ENCODE peak calls at places on chromosomes 5 and 9, in nine cellular contexts. One of them, this sample, is unnamed.
A peak's percentile ranks its signal among the peaks of the same experiment; 100 is the strongest.

GRCh38 chr9:115211413-115212204 is 93.7 kb upstream of the TNC start:
- DNase-seq in astrocyte of the spinal cord: peak; percentile 86
- DNase-seq in tibial nerve: no peak
- DNase-seq in body of pancreas: no peak
- DNase-seq in psoas muscle: no peak
- DNase-seq in tibial artery: no peak
- DNase-seq in Peyer's patch: no peak
- DNase-seq in SK-N-SH: no peak
- DNase-seq in neuronal stem cell: no peak
- DNase-seq in this sample: no peak

GRCh38 chr9:92976436-92976835 is 29.1 kb downstream of the FGD3 start:
- DNase-seq in SK-N-SH: no peak
- DNase-seq in astrocyte of the spinal cord: no peak
- DNase-seq in tibial artery: no peak
- DNase-seq in neuronal stem cell: no peak
- DNase-seq in body of pancreas: no peak
- DNase-seq in Peyer's patch: peak; percentile 25
- DNase-seq in tibial nerve: no peak
- DNase-seq in psoas muscle: no peak
- DNase-seq in this sample: peak; percentile 1

GRCh38 chr5:36950586-36951457 is 74.3 kb downstream of the NIPBL start:
- DNase-seq in neuronal stem cell: no peak
- DNase-seq in Peyer's patch: no peak
- DNase-seq in psoas muscle: no peak
- DNase-seq in SK-N-SH: no peak
- DNase-seq in tibial nerve: no peak
- DNase-seq in astrocyte of the spinal cord: peak; percentile 53
- DNase-seq in tibial artery: no peak
- DNase-seq in body of pancreas: no peak
- DNase-seq in this sample: no peak

GRCh38 chr5:176803943-176804498 is 6.3 kb upstream of the UNC5A start:
- DNase-seq in astrocyte of the spinal cord: peak; percentile 31
- DNase-seq in psoas muscle: no peak
- DNase-seq in Peyer's patch: no peak
- DNase-seq in SK-N-SH: no peak
- DNase-seq in tibial artery: no peak
- DNase-seq in neuronal stem cell: peak; percentile 79
- DNase-seq in body of pancreas: no peak
- DNase-seq in tibial nerve: no peak
- DNase-seq in this sample: no peak

GRCh38 chr9:118643118-118643517 is 726.1 kb downstream of the BRINP1 start:
- DNase-seq in tibial nerve: no peak
- DNase-seq in SK-N-SH: no peak
- DNase-seq in psoas muscle: no peak
- DNase-seq in Peyer's patch: no peak
- DNase-seq in tibial artery: no peak
- DNase-seq in neuronal stem cell: peak; percentile 8
- DNase-seq in astrocyte of the spinal cord: peak; percentile 56
- DNase-seq in body of pancreas: peak; percentile 44
- DNase-seq in this sample: no peak

GRCh38 chr9:133371261-133371711 is 4.6 kb downstream of the SURF4 start:
- DNase-seq in tibial nerve: no peak
- DNase-seq in body of pancreas: no peak
- DNase-seq in Peyer's patch: peak; percentile 59
- DNase-seq in tibial artery: no peak
- DNase-seq in neuronal stem cell: no peak
- DNase-seq in SK-N-SH: no peak
- DNase-seq in psoas muscle: no peak
- DNase-seq in astrocyte of the spinal cord: peak; percentile 22
- DNase-seq in this sample: no peak

GRCh38 chr5:139795074-139796001 is at the start of gene PSD2:
- DNase-seq in psoas muscle: no peak
- DNase-seq in neuronal stem cell: peak; percentile 32
- DNase-seq in SK-N-SH: peak; percentile 89
- DNase-seq in tibial nerve: no peak
- DNase-seq in Peyer's patch: no peak
- DNase-seq in astrocyte of the spinal cord: no peak
- DNase-seq in body of pancreas: peak; percentile 46
- DNase-seq in tibial artery: no peak
- DNase-seq in this sample: no peak

GRCh38 chr9:98457696-98458370 is 202.4 kb upstream of the TBC1D2 start:
- DNase-seq in tibial artery: no peak
- DNase-seq in Peyer's patch: no peak
- DNase-seq in astrocyte of the spinal cord: no peak
- DNase-seq in psoas muscle: no peak
- DNase-seq in tibial nerve: no peak
- DNase-seq in neuronal stem cell: no peak
- DNase-seq in body of pancreas: no peak
- DNase-seq in SK-N-SH: no peak
- DNase-seq in this sample: no peak

GRCh38 chr9:757246-757881 is 84.1 kb upstream of the DMRT1 start:
- DNase-seq in psoas muscle: no peak
- DNase-seq in Peyer's patch: no peak
- DNase-seq in tibial nerve: no peak
- DNase-seq in neuronal stem cell: peak; percentile 18
- DNase-seq in astrocyte of the spinal cord: peak; percentile 60
- DNase-seq in tibial artery: no peak
- DNase-seq in body of pancreas: peak; percentile 50
- DNase-seq in SK-N-SH: peak; percentile 15
- DNase-seq in this sample: no peak

GRCh38 chr5:101543780-101544179 is 640.7 kb upstream of the ST8SIA4 start:
- DNase-seq in neuronal stem cell: no peak
- DNase-seq in body of pancreas: no peak
- DNase-seq in tibial nerve: no peak
- DNase-seq in tibial artery: no peak
- DNase-seq in astrocyte of the spinal cord: peak; percentile 15
- DNase-seq in Peyer's patch: no peak
- DNase-seq in SK-N-SH: no peak
- DNase-seq in psoas muscle: no peak
- DNase-seq in this sample: no peak

GRCh38 chr9:85900504-85901201 is 40.3 kb upstream of the NAA35 start:
- DNase-seq in neuronal stem cell: peak; percentile 15
- DNase-seq in astrocyte of the spinal cord: peak; percentile 29
- DNase-seq in psoas muscle: no peak
- DNase-seq in tibial nerve: no peak
- DNase-seq in tibial artery: no peak
- DNase-seq in SK-N-SH: peak; percentile 38
- DNase-seq in Peyer's patch: no peak
- DNase-seq in body of pancreas: no peak
- DNase-seq in this sample: no peak

GRCh38 chr5:96843140-96843539 is 33.2 kb upstream of the ERAP2 start:
- DNase-seq in tibial artery: no peak
- DNase-seq in psoas muscle: no peak
- DNase-seq in tibial nerve: no peak
- DNase-seq in neuronal stem cell: no peak
- DNase-seq in SK-N-SH: no peak
- DNase-seq in Peyer's patch: no peak
- DNase-seq in body of pancreas: no peak
- DNase-seq in astrocyte of the spinal cord: no peak
- DNase-seq in this sample: no peak

GRCh38 chr5:170565077-170565476 is 61.3 kb downstream of the KCNIP1 start:
- DNase-seq in SK-N-SH: no peak
- DNase-seq in body of pancreas: peak; percentile 18
- DNase-seq in psoas muscle: no peak
- DNase-seq in tibial nerve: no peak
- DNase-seq in astrocyte of the spinal cord: no peak
- DNase-seq in neuronal stem cell: no peak
- DNase-seq in tibial artery: no peak
- DNase-seq in Peyer's patch: no peak
- DNase-seq in this sample: no peak

GRCh38 chr5:370959-371810 is 49.7 kb downstream of the AHRR start:
- DNase-seq in neuronal stem cell: no peak
- DNase-seq in SK-N-SH: no peak
- DNase-seq in astrocyte of the spinal cord: no peak
- DNase-seq in psoas muscle: no peak
- DNase-seq in Peyer's patch: peak; percentile 39
- DNase-seq in tibial nerve: no peak
- DNase-seq in tibial artery: no peak
- DNase-seq in body of pancreas: peak; percentile 1
- DNase-seq in this sample: peak; percentile 34

DNA sequence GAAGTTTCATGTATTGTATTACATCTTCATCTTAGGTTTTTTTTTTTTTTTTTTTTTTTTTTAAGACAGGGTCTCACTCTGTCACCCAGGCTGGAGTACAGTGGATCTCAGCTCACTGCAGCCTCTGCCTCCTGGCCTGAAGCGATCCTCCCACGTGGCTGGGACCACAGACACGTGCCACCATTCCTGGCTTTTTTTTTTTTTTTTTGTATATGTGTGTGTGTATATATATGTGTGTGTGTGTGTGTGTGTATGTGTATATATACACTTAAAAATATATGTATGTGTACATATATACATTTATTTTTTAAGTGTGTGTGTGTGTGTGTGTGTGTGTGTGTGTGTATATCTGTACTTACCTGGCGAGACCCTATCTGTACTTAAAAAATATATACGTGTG is 6.6 kb downstream of the DMXL1 start:
- DNase-seq in SK-N-SH: no peak
- DNase-seq in tibial artery: no peak
- DNase-seq in tibial nerve: no peak
- DNase-seq in Peyer's patch: no peak
- DNase-seq in neuronal stem cell: no peak
- DNase-seq in body of pancreas: no peak
- DNase-seq in astrocyte of the spinal cord: no peak
- DNase-seq in psoas muscle: no peak
- DNase-seq in this sample: no peak
- H3K4me3 ChIP-seq in SK-N-SH: no peak overlapping the region
- H3K4me3 ChIP-seq in tibial artery: no peak overlapping the region
- H3K4me3 ChIP-seq in tibial nerve: no peak overlapping the region
- H3K4me3 ChIP-seq in Peyer's patch: no peak overlapping the region
- H3K4me3 ChIP-seq in neuronal stem cell: no peak overlapping the region
- H3K4me3 ChIP-seq in body of pancreas: no peak overlapping the region
- H3K4me3 ChIP-seq in astrocyte of the spinal cord: no peak overlapping the region
- H3K4me3 ChIP-seq in psoas muscle: no peak overlapping the region
- H3K4me3 ChIP-seq in this sample: no peak overlapping the region

DNA sequence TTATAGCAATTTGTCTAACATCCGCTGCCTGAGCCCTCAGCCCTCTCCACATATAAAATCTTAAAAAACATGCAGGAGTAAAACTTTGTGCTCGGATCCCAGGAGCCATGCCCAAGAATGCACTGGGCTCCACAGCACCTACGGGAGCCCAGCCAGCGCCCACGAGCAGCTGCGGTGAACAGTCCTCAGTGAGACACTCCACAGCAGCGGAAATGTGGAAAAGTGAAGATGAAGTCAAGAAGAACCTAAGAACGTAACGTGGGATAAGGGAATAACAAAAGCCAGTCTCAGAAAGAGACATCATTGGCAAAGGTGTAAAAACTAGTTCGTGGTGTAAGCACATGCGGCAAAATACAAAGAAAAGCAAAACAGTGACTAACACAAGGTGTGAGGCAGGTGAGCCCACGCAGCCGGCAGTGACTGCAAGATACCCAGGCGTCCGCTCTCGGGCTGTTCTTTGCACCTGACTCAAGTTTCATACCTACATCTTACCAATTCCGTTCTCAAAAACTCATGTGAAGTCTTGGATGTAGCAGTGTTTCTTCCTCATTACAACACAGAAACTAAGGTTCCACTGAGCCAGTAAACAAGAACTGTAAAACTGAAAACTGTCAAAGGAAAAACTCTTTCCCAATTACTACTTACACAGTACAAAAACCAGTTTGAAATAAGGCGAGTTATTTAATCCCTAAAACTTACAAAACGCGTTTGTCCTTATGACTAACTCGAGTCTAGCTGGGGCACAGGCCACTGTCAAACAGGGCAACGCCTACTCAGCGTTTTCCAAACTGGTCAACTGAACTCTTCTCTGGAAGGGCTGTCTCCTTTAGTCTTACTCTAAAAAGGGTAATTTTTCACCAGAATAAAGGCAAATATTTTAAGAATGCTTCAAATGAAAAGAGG is 1.7 kb downstream of the CAMSAP1 start:
- DNase-seq in neuronal stem cell: no peak
- DNase-seq in psoas muscle: no peak
- DNase-seq in SK-N-SH: no peak
- DNase-seq in body of pancreas: no peak
- DNase-seq in tibial nerve: no peak
- DNase-seq in tibial artery: no peak
- DNase-seq in Peyer's patch: no peak
- DNase-seq in astrocyte of the spinal cord: peak; percentile 38
- DNase-seq in this sample: no peak
- H3K4me3 ChIP-seq in neuronal stem cell: peak overlapping the region; percentile 93
- H3K4me3 ChIP-seq in psoas muscle: peak overlapping the region; percentile 81
- H3K4me3 ChIP-seq in SK-N-SH: peak overlapping the region; percentile 66
- H3K4me3 ChIP-seq in body of pancreas: peak overlapping the region; percentile 28
- H3K4me3 ChIP-seq in tibial nerve: peak overlapping the region; percentile 53
- H3K4me3 ChIP-seq in tibial artery: peak overlapping the region; percentile 91
- H3K4me3 ChIP-seq in Peyer's patch: peak overlapping the region; percentile 84
- H3K4me3 ChIP-seq in astrocyte of the spinal cord: peak overlapping the region; percentile 55
- H3K4me3 ChIP-seq in this sample: peak overlapping the region; percentile 94

GRCh38 chr5:152051499-152052454 is 127.1 kb upstream of the GLRA1 start:
- DNase-seq in astrocyte of the spinal cord: no peak
- DNase-seq in body of pancreas: no peak
- DNase-seq in SK-N-SH: no peak
- DNase-seq in tibial nerve: no peak
- DNase-seq in tibial artery: no peak
- DNase-seq in Peyer's patch: no peak
- DNase-seq in psoas muscle: no peak
- DNase-seq in neuronal stem cell: no peak
- DNase-seq in this sample: no peak
- H3K4me3 ChIP-seq in astrocyte of the spinal cord: no peak overlapping the region
- H3K4me3 ChIP-seq in body of pancreas: no peak overlapping the region
- H3K4me3 ChIP-seq in SK-N-SH: no peak overlapping the region
- H3K4me3 ChIP-seq in tibial nerve: no peak overlapping the region
- H3K4me3 ChIP-seq in tibial artery: no peak overlapping the region
- H3K4me3 ChIP-seq in Peyer's patch: no peak overlapping the region
- H3K4me3 ChIP-seq in psoas muscle: no peak overlapping the region
- H3K4me3 ChIP-seq in neuronal stem cell: no peak overlapping the region
- H3K4me3 ChIP-seq in this sample: no peak overlapping the region

DNA sequence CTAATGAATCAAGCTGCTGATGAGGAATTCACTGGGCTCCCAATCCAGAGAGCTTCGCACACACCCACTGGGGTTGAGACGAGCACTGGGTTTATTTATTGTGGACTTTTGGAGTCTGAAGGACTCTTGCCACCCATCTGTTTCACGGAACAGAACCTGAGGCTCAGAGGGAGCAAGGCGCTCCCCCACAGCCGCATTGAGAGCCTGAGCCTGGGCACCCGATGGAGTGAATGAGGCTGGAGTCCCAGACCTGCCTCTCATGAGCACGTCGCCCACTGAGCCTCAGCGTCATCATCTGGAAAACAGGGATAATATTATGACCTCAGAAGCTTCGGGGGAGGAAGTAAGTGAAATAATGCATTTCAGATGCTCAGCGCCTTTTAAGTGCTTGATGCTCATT is 5.4 kb downstream of the NEK6 start:
- DNase-seq in tibial artery: no peak
- DNase-seq in tibial nerve: no peak
- DNase-seq in Peyer's patch: no peak
- DNase-seq in psoas muscle: no peak
- DNase-seq in astrocyte of the spinal cord: no peak
- DNase-seq in neuronal stem cell: no peak
- DNase-seq in SK-N-SH: no peak
- DNase-seq in body of pancreas: no peak
- DNase-seq in this sample: no peak
- H3K4me3 ChIP-seq in tibial artery: no peak overlapping the region
- H3K4me3 ChIP-seq in tibial nerve: no peak overlapping the region
- H3K4me3 ChIP-seq in Peyer's patch: no peak overlapping the region
- H3K4me3 ChIP-seq in psoas muscle: no peak overlapping the region
- H3K4me3 ChIP-seq in astrocyte of the spinal cord: no peak overlapping the region
- H3K4me3 ChIP-seq in neuronal stem cell: no peak overlapping the region
- H3K4me3 ChIP-seq in SK-N-SH: no peak overlapping the region
- H3K4me3 ChIP-seq in body of pancreas: no peak overlapping the region
- H3K4me3 ChIP-seq in this sample: peak overlapping the region; percentile 21

GRCh38 chr5:132526974-132527564 is 16.3 kb downstream of the IL5 start:
- DNase-seq in tibial nerve: no peak
- DNase-seq in neuronal stem cell: no peak
- DNase-seq in Peyer's patch: no peak
- DNase-seq in psoas muscle: no peak
- DNase-seq in SK-N-SH: no peak
- DNase-seq in body of pancreas: no peak
- DNase-seq in tibial artery: no peak
- DNase-seq in astrocyte of the spinal cord: peak; percentile 6
- DNase-seq in this sample: no peak
- H3K4me3 ChIP-seq in tibial nerve: no peak overlapping the region
- H3K4me3 ChIP-seq in neuronal stem cell: no peak overlapping the region
- H3K4me3 ChIP-seq in Peyer's patch: no peak overlapping the region
- H3K4me3 ChIP-seq in psoas muscle: no peak overlapping the region
- H3K4me3 ChIP-seq in SK-N-SH: peak overlapping the region; percentile 43
- H3K4me3 ChIP-seq in body of pancreas: no peak overlapping the region
- H3K4me3 ChIP-seq in tibial artery: no peak overlapping the region
- H3K4me3 ChIP-seq in astrocyte of the spinal cord: no peak overlapping the region
- H3K4me3 ChIP-seq in this sample: no peak overlapping the region

This sample was measured in breast epithelium.